ENCODE peak calls at places on chromosome 13, in seven cellular contexts. U is esophagus squamous epithelium, P is tibial artery, X is BE2C, W is IMR-90, B is upper lobe of right lung, F is cardiac muscle cell. I is an unnamed sample.

GRCh38 chr13:44795176-44795575 is 194.1 kb downstream of the NUFIP1 start:
- DNase-seq in U (no peak), W (peak; percentile 44), F (no peak), X (no peak), P (no peak), B (no peak), I (no peak)

GRCh38 chr13:29454931-29455481 is 140.5 kb downstream of the SLC7A1 start:
- DNase-seq in W (peak; percentile 7), U (no peak), P (no peak), X (peak; percentile 34), B (no peak), F (no peak), I (no peak)

GRCh38 chr13:66348745-66349720 is 881.1 kb downstream of the PCDH9 start:
- DNase-seq in X (no peak), U (no peak), W (no peak), F (no peak), B (no peak), P (no peak), I (no peak)

GRCh38 chr13:94382520-94382919 is 97.0 kb downstream of the DCT start:
- DNase-seq in B (no peak), X (no peak), F (no peak), W (no peak), U (no peak), P (no peak), I (no peak)

GRCh38 chr13:96052655-96053002 is 572 bp downstream of the UGGT2 start:
- DNase-seq in F (peak; percentile 6), B (no peak), X (no peak), W (peak; percentile 83), U (no peak), P (no peak), I (peak; percentile 33)

GRCh38 chr13:96053003-96053703 is at the start of gene UGGT2:
- DNase-seq in X (peak; percentile 97), U (peak; percentile 8), P (peak; percentile 97), F (peak; percentile 94), W (peak; percentile 94), B (peak; percentile 98), I (peak; percentile 76)

GRCh38 chr13:112510002-112510780 is 77.8 kb downstream of the TUBGCP3 start:
- DNase-seq in W (peak; percentile 71), P (no peak), F (peak; percentile 83), U (no peak), X (peak; percentile 59), B (no peak), I (peak; percentile 14)

GRCh38 chr13:27496851-27497250 is 46.5 kb upstream of the MTIF3 start:
- DNase-seq in U (no peak), P (no peak), F (no peak), X (no peak), W (no peak), B (no peak), I (no peak)

GRCh38 chr13:112177889-112178288 is 110.9 kb downstream of the SOX1 start:
- DNase-seq in B (no peak), F (no peak), W (no peak), P (no peak), X (no peak), U (no peak), I (no peak)

GRCh38 chr13:88124142-88124541 is 453.0 kb downstream of the SLITRK5 start:
- DNase-seq in W (no peak), U (no peak), P (no peak), X (no peak), F (no peak), B (no peak), I (no peak)

GRCh38 chr13:93740334-93740733 is 513.7 kb downstream of the GPC6 start:
- DNase-seq in B (no peak), X (no peak), F (no peak), P (no peak), W (no peak), U (no peak), I (no peak)

DNA sequence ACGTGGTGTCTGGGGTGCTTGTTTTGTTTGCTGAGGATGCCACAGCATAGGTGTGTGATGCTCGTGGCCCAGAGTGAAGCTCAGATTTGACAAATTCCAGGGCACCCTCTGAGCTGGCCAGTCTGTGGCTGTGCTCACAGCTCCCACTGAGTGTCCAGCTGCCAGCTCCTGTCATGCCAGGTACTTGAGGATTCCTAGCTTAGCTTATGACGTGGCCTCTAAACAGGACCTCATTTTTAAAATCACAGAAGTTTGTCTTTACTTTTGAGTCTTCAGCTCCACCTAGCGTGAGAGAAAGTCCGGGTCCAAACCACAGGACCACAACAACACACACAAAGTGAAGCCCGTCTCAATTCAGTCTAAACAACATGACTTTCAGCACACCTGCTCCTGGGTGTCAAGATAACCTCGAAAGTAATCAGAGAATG is 117.3 kb downstream of the RAB20 start:
- DNase-seq in P (peak; percentile 62), B (no peak), X (no peak), U (no peak), F (no peak), W (peak; percentile 20), I (no peak)
- TF ChIP-seq CTCF in P (peak; percentile 30), B (peak; percentile 17), X (peak; percentile 32), U (no peak), F (peak; percentile 38), W (peak; percentile 4), I (peak; percentile 65)

GRCh38 chr13:41005709-41006108 is 13.4 kb downstream of the ELF1 start:
- DNase-seq in F (no peak), U (no peak), P (no peak), B (no peak), W (no peak), X (no peak), I (no peak)

GRCh38 chr13:41007359-41008118 is 11.6 kb downstream of the ELF1 start:
- DNase-seq in B (no peak), F (no peak), P (no peak), U (no peak), X (no peak), W (peak; percentile 30), I (no peak)

GRCh38 chr13:41006296-41006695 is 12.8 kb downstream of the ELF1 start:
- DNase-seq in B (no peak), F (no peak), X (no peak), W (no peak), P (no peak), U (no peak), I (no peak)

GRCh38 chr13:41006951-41007350 is 12.2 kb downstream of the ELF1 start:
- DNase-seq in F (no peak), U (no peak), P (no peak), X (no peak), W (no peak), B (no peak), I (no peak)

DNA sequence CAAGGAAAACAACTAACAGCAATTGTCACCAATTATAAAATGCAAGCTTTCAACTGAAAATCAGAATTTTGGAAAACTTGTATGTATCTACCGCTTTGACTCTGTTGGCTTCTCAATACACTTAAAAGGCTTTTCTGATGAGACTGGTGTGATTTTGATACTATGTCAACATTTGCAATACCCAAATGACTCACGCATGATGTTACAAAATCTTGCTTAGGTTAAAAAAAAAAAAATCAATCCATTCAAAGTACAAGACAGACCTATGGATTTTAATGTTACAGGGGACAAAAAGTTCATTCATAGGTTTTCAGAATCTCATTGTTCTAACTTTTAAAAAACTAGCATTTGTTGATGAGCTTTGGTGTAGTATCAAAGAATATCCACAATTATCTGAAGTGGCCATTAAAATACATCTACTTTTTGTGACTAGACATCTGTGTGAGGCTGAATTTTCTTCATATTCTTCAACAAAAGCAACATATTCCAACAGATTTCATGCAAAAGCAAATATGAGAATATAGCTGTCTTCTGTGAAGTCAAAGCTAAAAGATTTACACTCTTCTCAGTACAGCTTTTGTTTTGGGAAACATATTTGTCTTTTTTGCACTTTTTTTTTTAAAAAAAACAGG is 10.7 kb downstream of the ELF1 start:
- DNase-seq in W (peak; percentile 90), X (no peak), U (no peak), B (no peak), P (no peak), F (no peak), I (peak; percentile 42)
- H3K4me3 ChIP-seq in W (no peak overlapping the region), X (no peak overlapping the region), U (no peak overlapping the region), B (no peak overlapping the region), P (no peak overlapping the region), F (no peak overlapping the region), I (no peak overlapping the region)

DNA sequence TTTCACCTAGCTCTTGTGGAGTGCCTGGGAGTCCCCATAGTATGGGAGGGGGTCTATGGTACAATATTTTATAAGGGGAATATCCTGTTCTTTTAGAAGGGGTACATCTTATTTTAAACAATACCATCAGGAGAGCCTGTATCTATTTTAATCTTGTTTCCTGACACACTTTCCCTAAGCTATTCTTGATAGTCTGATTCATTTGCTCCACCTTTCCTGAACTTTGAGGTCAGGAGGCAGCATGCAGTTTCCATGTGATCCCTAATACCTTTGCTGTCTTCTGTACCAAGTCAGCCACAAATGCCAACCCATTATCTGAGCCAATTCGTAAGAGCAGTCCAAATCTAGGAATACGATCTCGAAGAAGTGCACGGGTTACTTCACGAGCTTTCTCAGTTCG is 86.2 kb downstream of the SLC25A15 start:
- DNase-seq in X (no peak), B (no peak), W (no peak), U (no peak), P (no peak), F (no peak), I (no peak)
- TF ChIP-seq CTCF in X (no peak), B (no peak), W (no peak), U (no peak), P (no peak), F (no peak), I (no peak)

GRCh38 chr13:110316196-110316595 is 9.1 kb downstream of the COL4A2 start:
- DNase-seq in X (no peak), B (no peak), F (no peak), W (no peak), P (peak; percentile 64), U (no peak), I (no peak)

GRCh38 chr13:110317093-110317492 is 10.0 kb downstream of the COL4A2 start:
- DNase-seq in X (no peak), F (no peak), B (no peak), P (no peak), W (no peak), U (no peak), I (no peak)

GRCh38 chr13:110311721-110312668 is 4.9 kb downstream of the COL4A2 start:
- DNase-seq in W (no peak), X (no peak), U (no peak), P (peak; percentile 61), B (no peak), F (no peak), I (no peak)

GRCh38 chr13:110312669-110313031 is 5.6 kb downstream of the COL4A2 start:
- DNase-seq in B (no peak), X (no peak), P (peak; percentile 69), U (no peak), W (peak; percentile 93), F (no peak), I (peak; percentile 87)

GRCh38 chr13:110314516-110315245 is 7.6 kb downstream of the COL4A2 start:
- DNase-seq in W (no peak), F (peak; percentile 83), X (no peak), U (no peak), P (peak; percentile 63), B (no peak), I (no peak)
- H3K4me3 ChIP-seq in W (no peak overlapping the region), F (no peak overlapping the region), X (no peak overlapping the region), U (no peak overlapping the region), P (peak overlapping the region; percentile 42), B (no peak overlapping the region), I (no peak overlapping the region)

I was measured in AG09309.